ENCODE peak calls at places on chromosomes 12 and 14, in five cellular contexts. A is KG1, O is MCF 10A, U is keratinocyte, M is left ventricle myocardium inferior. P is an unnamed sample.
A peak's percentile ranks its signal among the peaks of the same experiment; 100 is the strongest.

GRCh38 chr12:94712852-94713545 is 62.6 kb upstream of the TMCC3 start:
- DNase-seq in A (no peak), O (no peak), U (no peak), M (no peak), P (no peak)

GRCh38 chr12:111298583-111299436 is 70.1 kb downstream of the PHETA1 start:
- DNase-seq in A (peak; percentile 22), O (peak; percentile 63), U (no peak), M (peak; percentile 28), P (peak; percentile 66)

GRCh38 chr12:104671407-104672095 is 214.8 kb downstream of the CHST11 start:
- DNase-seq in A (no peak), O (peak; percentile 98), U (peak; percentile 35), M (peak; percentile 81), P (peak; percentile 93)

GRCh38 chr12:117350140-117350539 is 11.3 kb downstream of the NOS1 start:
- DNase-seq in A (no peak), O (peak; percentile 53), U (peak; percentile 91), M (no peak), P (no peak)

GRCh38 chr12:74499192-74499591 is 38.4 kb upstream of the ATXN7L3B start:
- DNase-seq in A (no peak), O (no peak), U (no peak), M (no peak), P (no peak)

GRCh38 chr12:110537605-110538409 is 35.7 kb downstream of the RAD9B start:
- DNase-seq in A (no peak), O (peak; percentile 97), U (no peak), M (peak; percentile 74), P (no peak)

GRCh38 chr12:123879691-123880090 is 92.9 kb downstream of the CCDC92 start:
- DNase-seq in A (no peak), O (no peak), U (no peak), M (no peak), P (no peak)

GRCh38 chr14:99531221-99532096 is 50.2 kb downstream of the CCNK start:
- DNase-seq in A (no peak), O (no peak), U (no peak), M (no peak), P (peak; percentile 62)

GRCh38 chr14:102424520-102424919 is 61.8 kb downstream of the TECPR2 start:
- DNase-seq in A (no peak), O (no peak), U (no peak), M (no peak), P (no peak)

GRCh38 chr12:9064815-9065606 is 50.7 kb downstream of the A2M start:
- DNase-seq in A (no peak), O (peak; percentile 70), U (peak; percentile 33), M (peak; percentile 79), P (peak; percentile 56)

GRCh38 chr14:53331247-53331646 is 178.1 kb upstream of the DDHD1 start:
- DNase-seq in A (no peak), O (peak; percentile 47), U (peak; percentile 77), M (no peak), P (peak; percentile 86)

GRCh38 chr14:58245562-58245961 is 919 bp downstream of the PSMA3 start:
- DNase-seq in A (no peak), O (no peak), U (no peak), M (no peak), P (no peak)

GRCh38 chr12:57620936-57621496 is 9.8 kb downstream of the ARHGEF25 start:
- DNase-seq in A (no peak), O (no peak), U (no peak), M (no peak), P (peak; percentile 9)

GRCh38 chr12:52779914-52780313 is 2.8 kb upstream of the KRT76 start:
- DNase-seq in A (no peak), O (no peak), U (no peak), M (no peak), P (no peak)

GRCh38 chr14:104297721-104298401 is 159.5 kb downstream of the KIF26A start:
- DNase-seq in A (no peak), O (no peak), U (no peak), M (peak; percentile 5), P (no peak)

GRCh38 chr14:101908795-101909194 is 55.6 kb upstream of the DYNC1H1 start:
- DNase-seq in A (no peak), O (no peak), U (no peak), M (no peak), P (no peak)

GRCh38 chr12:27840229-27840999 is 60.4 kb upstream of the MANSC4 start:
- DNase-seq in A (no peak), O (peak; percentile 7), U (no peak), M (no peak), P (peak; percentile 32)

GRCh38 chr14:33057585-33057984 is 118.9 kb downstream of the NPAS3 start:
- DNase-seq in A (no peak), O (no peak), U (no peak), M (no peak), P (no peak)

GRCh38 chr12:4353785-4354208 is 25.7 kb downstream of the FGF23 start:
- DNase-seq in A (no peak), O (peak; percentile 16), U (no peak), M (no peak), P (peak; percentile 9)

GRCh38 chr14:78967111-78967809 is 797.1 kb downstream of the NRXN3 start:
- DNase-seq in A (no peak), O (no peak), U (no peak), M (no peak), P (peak; percentile 60)

GRCh38 chr12:25248137-25248536 is 2.6 kb downstream of the KRAS start:
- DNase-seq in A (no peak), O (no peak), U (no peak), M (no peak), P (no peak)

GRCh38 chr14:55107766-55108554 is 21.1 kb upstream of the LGALS3 start:
- DNase-seq in A (no peak), O (peak; percentile 95), U (peak; percentile 69), M (peak; percentile 90), P (peak; percentile 99)

GRCh38 chr12:90938451-90938850 is 16.5 kb downstream of the CCER1 start:
- DNase-seq in A (no peak), O (no peak), U (no peak), M (no peak), P (peak; percentile 65)

GRCh38 chr12:122896662-122897061 is 738 bp upstream of the VPS37B start:
- DNase-seq in A (no peak), O (no peak), U (no peak), M (no peak), P (no peak)

GRCh38 chr12:78407722-78408121 is 456.9 kb upstream of the SYT1 start:
- DNase-seq in A (no peak), O (no peak), U (no peak), M (no peak), P (peak; percentile 2)

GRCh38 chr12:88624911-88625310 is 44.6 kb upstream of the KITLG start:
- DNase-seq in A (no peak), O (peak; percentile 63), U (no peak), M (no peak), P (peak; percentile 78)

GRCh38 chr12:26126340-26127284 is 1.8 kb upstream of the BHLHE41 start:
- DNase-seq in A (peak; percentile 66), O (peak; percentile 77), U (no peak), M (peak; percentile 89), P (peak; percentile 84)

P was measured in cardiac fibroblast.